ENCODE peak calls at places on chromosomes 7 and 10, in ten cellular contexts. K is stomach, O is NCI-H2029 treated with DMSO at 0.1 percent for 48 hours, R is cardiac fibroblast, Y is Ammon's horn, X is T1000, D is PC-3, F is left cardiac atrium, C is AML-193, L is NCI-H774. S is an unnamed sample.
A peak's percentile ranks its signal among the peaks of the same experiment; 100 is the strongest.

GRCh38 chr7:367351-367841 is 77.4 kb downstream of the FOXL3 start:
- DNase-seq in F (peak; percentile 12), R (no peak), X (no peak), L (no peak), D (no peak), Y (no peak), C (no peak), O (no peak), K (no peak), S (peak; percentile 27)

GRCh38 chr10:131852823-131853609 is 47.8 kb upstream of the PPP2R2D start:
- DNase-seq in R (no peak), O (no peak), K (no peak), L (no peak), F (no peak), Y (no peak), D (no peak), C (no peak), X (no peak), S (no peak)

GRCh38 chr10:32141018-32141807 is 85.0 kb upstream of the KIF5B start:
- DNase-seq in F (peak; percentile 55), L (no peak), Y (no peak), C (no peak), R (peak; percentile 90), D (no peak), X (no peak), K (peak; percentile 33), O (peak; percentile 29), S (peak; percentile 52)

GRCh38 chr7:14760730-14761129 is 141.8 kb downstream of the DGKB start:
- DNase-seq in K (no peak), C (no peak), Y (no peak), R (no peak), D (peak; percentile 63), F (no peak), L (no peak), O (no peak), X (no peak), S (no peak)

GRCh38 chr7:131011976-131012375 is 278.0 kb upstream of the KLF14 start:
- DNase-seq in X (no peak), R (peak; percentile 90), K (no peak), C (peak; percentile 52), L (no peak), D (peak; percentile 54), O (no peak), Y (no peak), F (no peak), S (no peak)

GRCh38 chr10:92897916-92898315 is 49.6 kb downstream of the EXOC6 start:
- DNase-seq in O (no peak), Y (no peak), K (no peak), D (peak; percentile 27), F (no peak), R (peak; percentile 45), X (no peak), L (no peak), C (no peak), S (no peak)

GRCh38 chr7:94059747-94060146 is 55.6 kb upstream of the BET1 start:
- DNase-seq in D (no peak), L (no peak), O (no peak), R (peak; percentile 95), F (no peak), K (no peak), X (no peak), Y (no peak), C (no peak), S (no peak)

GRCh38 chr7:29588900-29589696 is 25.5 kb downstream of the PRR15 start:
- DNase-seq in O (peak; percentile 8), Y (no peak), D (peak; percentile 65), L (peak; percentile 19), F (no peak), K (peak; percentile 45), X (no peak), R (peak; percentile 67), C (peak; percentile 50), S (no peak)

GRCh38 chr10:26621243-26621888 is 76.1 kb upstream of the PDSS1 start:
- DNase-seq in L (no peak), F (no peak), X (no peak), C (no peak), D (no peak), O (no peak), R (no peak), Y (no peak), K (no peak), S (no peak)

GRCh38 chr7:67105382-67105781 is 108.7 kb downstream of the TYW1 start:
- DNase-seq in K (no peak), L (no peak), C (peak; percentile 38), R (peak; percentile 36), F (no peak), X (no peak), Y (no peak), D (no peak), O (no peak), S (no peak)

GRCh38 chr7:30914611-30915601 is 3.3 kb downstream of the AQP1 start:
- DNase-seq in D (peak; percentile 91), Y (no peak), R (peak; percentile 81), L (no peak), K (no peak), C (no peak), X (peak; percentile 76), O (no peak), F (peak; percentile 63), S (peak; percentile 50)

GRCh38 chr7:35259555-35259954 is 5.7 kb upstream of the TBX20 start:
- DNase-seq in K (no peak), Y (no peak), C (no peak), O (no peak), L (no peak), D (no peak), R (peak; percentile 8), X (no peak), F (no peak), S (no peak)

GRCh38 chr10:52031771-52032170 is 282.3 kb upstream of the DKK1 start:
- DNase-seq in R (peak; percentile 17), C (no peak), K (no peak), F (no peak), L (no peak), D (no peak), X (no peak), Y (no peak), O (no peak), S (no peak)

GRCh38 chr10:88838766-88839165 is 12.9 kb downstream of the ANKRD22 start:
- DNase-seq in X (no peak), Y (no peak), R (no peak), O (no peak), D (no peak), C (no peak), K (no peak), F (no peak), L (no peak), S (no peak)

S was measured in mucosa of descending colon.